ENCODE peak calls at places on chromosomes 12 and 14, in six cellular contexts. W, C, Y, I, H and Z are unnamed samples.

GRCh38 chr14:76909266-76909665 is 83.1 kb downstream of the LRRC74A start:
- DNase-seq in H (no peak), C (no peak), W (no peak), Y (no peak), I (no peak), Z (no peak)

GRCh38 chr14:90242444-90242843 is 13.9 kb upstream of the PSMC1 start:
- DNase-seq in C (no peak), W (no peak), Y (no peak), H (no peak), I (no peak), Z (no peak)

GRCh38 chr12:71477609-71478008 is 38.0 kb downstream of the LGR5 start:
- DNase-seq in C (no peak), Y (no peak), H (no peak), I (no peak), W (no peak), Z (no peak)

GRCh38 chr14:32897724-32898064 is 41.0 kb upstream of the NPAS3 start:
- DNase-seq in C (no peak), I (no peak), Y (no peak), H (no peak), W (no peak), Z (no peak)

GRCh38 chr14:106691601-106692291 is 1165.4 kb downstream of the TMEM121 start:
- DNase-seq in W (peak), C (no peak), I (peak), H (no peak), Y (peak), Z (no peak)

GRCh38 chr12:15749937-15750336 is 39.3 kb downstream of the EPS8 start:
- DNase-seq in Y (no peak), C (no peak), W (no peak), H (no peak), I (no peak), Z (no peak)

GRCh38 chr14:99215277-99215676 is 56.7 kb downstream of the BCL11B start:
- DNase-seq in H (peak), I (no peak), C (no peak), W (peak), Y (no peak), Z (no peak)

GRCh38 chr12:126708492-126708896 is 1558.5 kb upstream of the TMEM132C start:
- DNase-seq in I (peak), C (no peak), H (peak), W (no peak), Y (no peak), Z (no peak)

GRCh38 chr12:57008113-57008687 is 1.9 kb upstream of the ZBTB39 start:
- DNase-seq in C (peak), W (peak), H (peak), I (peak), Y (no peak), Z (peak)

GRCh38 chr14:44966601-44967336 is 4.8 kb downstream of the TOGARAM1 start:
- DNase-seq in Y (no peak), I (peak), C (no peak), H (no peak), W (no peak), Z (no peak)

GRCh38 chr12:78887008-78887407 is 22.4 kb downstream of the SYT1 start:
- DNase-seq in C (no peak), W (peak), Y (no peak), H (peak), I (no peak), Z (peak)